ENCODE peak calls at places on chromosomes 3 and 15, in seven cellular contexts. Z is heart right ventricle, C is HS-5, J is GM20000, M is GM04503, O is RKO, L is colonic mucosa. Q is an unnamed sample.

GRCh38 chr3:64445318-64446300 is 220.3 kb upstream of the PRICKLE2 start:
- DNase-seq in Z (peak), C (no peak), J (peak), M (no peak), O (no peak), L (peak), Q (peak)

GRCh38 chr3:32816439-32817194 is 1.2 kb upstream of the TRIM71 start:
- DNase-seq in Z (no peak), C (peak), J (peak), M (no peak), O (no peak), L (no peak), Q (peak)

GRCh38 chr3:9750556-9751411 is 1.0 kb downstream of the OGG1 start:
- DNase-seq in Z (no peak), C (no peak), J (no peak), M (no peak), O (peak), L (peak), Q (peak)

GRCh38 chr3:62201438-62202035 is 171.8 kb downstream of the FEZF2 start:
- DNase-seq in Z (no peak), C (no peak), J (peak), M (no peak), O (peak), L (no peak), Q (peak)

GRCh38 chr3:45207471-45207870 is 18.6 kb downstream of the TMEM158 start:
- DNase-seq in Z (no peak), C (no peak), J (no peak), M (no peak), O (no peak), L (no peak), Q (no peak)

GRCh38 chr15:47872869-47873301 is 155.6 kb downstream of the SEMA6D start:
- DNase-seq in Z (no peak), C (no peak), J (no peak), M (no peak), O (no peak), L (no peak), Q (no peak)

GRCh38 chr15:68335251-68335650 is 57.7 kb downstream of the FEM1B start:
- DNase-seq in Z (no peak), C (no peak), J (no peak), M (no peak), O (no peak), L (no peak), Q (no peak)

GRCh38 chr3:18743761-18744160 is 318.6 kb upstream of the SATB1 start:
- DNase-seq in Z (no peak), C (no peak), J (no peak), M (no peak), O (no peak), L (no peak), Q (no peak)

GRCh38 chr15:70799667-70800450 is 36.5 kb upstream of the UACA start:
- DNase-seq in Z (no peak), C (peak), J (no peak), M (peak), O (no peak), L (no peak), Q (no peak)

GRCh38 chr3:71206305-71206704 is 377.2 kb downstream of the FOXP1 start:
- DNase-seq in Z (no peak), C (no peak), J (no peak), M (no peak), O (no peak), L (no peak), Q (no peak)

GRCh38 chr3:108662141-108662738 is 72.7 kb downstream of the DZIP3 start:
- DNase-seq in Z (no peak), C (peak), J (peak), M (peak), O (peak), L (peak), Q (peak)

GRCh38 chr15:68564173-68564572 is 14.6 kb upstream of the CORO2B start:
- DNase-seq in Z (no peak), C (no peak), J (no peak), M (no peak), O (no peak), L (no peak), Q (no peak)

Q was measured in GM13977.